ENCODE peak calls at places on chromosome 18, in nine cellular contexts. One of them, this sample, is unnamed.
A peak's percentile ranks its signal among the peaks of the same experiment; 100 is the strongest.

GRCh38 chr18:79368681-79369080 is 27.0 kb upstream of the NFATC1 start:
- DNase-seq in tibial nerve: no peak
- DNase-seq in body of pancreas: no peak
- DNase-seq in adrenal gland: no peak
- DNase-seq in GM23338: no peak
- DNase-seq in hepatocyte: no peak
- DNase-seq in HCT116: no peak
- DNase-seq in heart right ventricle: no peak
- DNase-seq in Peyer's patch: no peak
- DNase-seq in this sample: no peak

GRCh38 chr18:53819174-53819573 is 405.3 kb downstream of the MBD2 start:
- DNase-seq in tibial nerve: no peak
- DNase-seq in body of pancreas: no peak
- DNase-seq in adrenal gland: no peak
- DNase-seq in GM23338: no peak
- DNase-seq in hepatocyte: no peak
- DNase-seq in HCT116: no peak
- DNase-seq in heart right ventricle: no peak
- DNase-seq in Peyer's patch: no peak
- DNase-seq in this sample: no peak

GRCh38 chr18:33421225-33421624 is 19.3 kb downstream of the CCDC178 start:
- DNase-seq in tibial nerve: no peak
- DNase-seq in body of pancreas: no peak
- DNase-seq in adrenal gland: no peak
- DNase-seq in GM23338: no peak
- DNase-seq in hepatocyte: no peak
- DNase-seq in HCT116: no peak
- DNase-seq in heart right ventricle: no peak
- DNase-seq in Peyer's patch: no peak
- DNase-seq in this sample: no peak

GRCh38 chr18:57550510-57550909 is 36.0 kb downstream of the FECH start:
- DNase-seq in tibial nerve: no peak
- DNase-seq in body of pancreas: no peak
- DNase-seq in adrenal gland: no peak
- DNase-seq in GM23338: no peak
- DNase-seq in hepatocyte: no peak
- DNase-seq in HCT116: no peak
- DNase-seq in heart right ventricle: no peak
- DNase-seq in Peyer's patch: no peak
- DNase-seq in this sample: no peak

GRCh38 chr18:24659837-24660720 is 199.6 kb downstream of the HRH4 start:
- DNase-seq in tibial nerve: peak; percentile 29
- DNase-seq in body of pancreas: peak; percentile 29
- DNase-seq in adrenal gland: no peak
- DNase-seq in GM23338: no peak
- DNase-seq in hepatocyte: no peak
- DNase-seq in HCT116: no peak
- DNase-seq in heart right ventricle: peak; percentile 35
- DNase-seq in Peyer's patch: peak; percentile 62
- DNase-seq in this sample: peak; percentile 33

GRCh38 chr18:5890606-5891360 is 4.5 kb downstream of the TMEM200C start:
- DNase-seq in tibial nerve: no peak
- DNase-seq in body of pancreas: peak; percentile 41
- DNase-seq in adrenal gland: peak; percentile 62
- DNase-seq in GM23338: peak; percentile 83
- DNase-seq in hepatocyte: peak; percentile 78
- DNase-seq in HCT116: no peak
- DNase-seq in heart right ventricle: peak; percentile 46
- DNase-seq in Peyer's patch: peak; percentile 50
- DNase-seq in this sample: peak; percentile 44

GRCh38 chr18:46148810-46149209 is 44.6 kb downstream of the HAUS1 start:
- DNase-seq in tibial nerve: peak; percentile 76
- DNase-seq in body of pancreas: peak; percentile 42
- DNase-seq in adrenal gland: peak; percentile 31
- DNase-seq in GM23338: peak; percentile 96
- DNase-seq in hepatocyte: peak; percentile 75
- DNase-seq in HCT116: no peak
- DNase-seq in heart right ventricle: no peak
- DNase-seq in Peyer's patch: peak; percentile 77
- DNase-seq in this sample: peak; percentile 48

GRCh38 chr18:824179-824578 is 12.1 kb upstream of the YES1 start:
- DNase-seq in tibial nerve: no peak
- DNase-seq in body of pancreas: peak; percentile 27
- DNase-seq in adrenal gland: no peak
- DNase-seq in GM23338: no peak
- DNase-seq in hepatocyte: peak; percentile 46
- DNase-seq in HCT116: no peak
- DNase-seq in heart right ventricle: no peak
- DNase-seq in Peyer's patch: no peak
- DNase-seq in this sample: no peak

GRCh38 chr18:48002933-48003365 is 72.5 kb upstream of the SMAD2 start:
- DNase-seq in tibial nerve: no peak
- DNase-seq in body of pancreas: peak; percentile 81
- DNase-seq in adrenal gland: peak; percentile 96
- DNase-seq in GM23338: no peak
- DNase-seq in hepatocyte: no peak
- DNase-seq in HCT116: peak; percentile 77
- DNase-seq in heart right ventricle: peak; percentile 50
- DNase-seq in Peyer's patch: peak; percentile 80
- DNase-seq in this sample: peak; percentile 66

GRCh38 chr18:79439201-79440023 is 43.7 kb downstream of the NFATC1 start:
- DNase-seq in tibial nerve: peak; percentile 27
- DNase-seq in body of pancreas: no peak
- DNase-seq in adrenal gland: no peak
- DNase-seq in GM23338: no peak
- DNase-seq in hepatocyte: peak; percentile 56
- DNase-seq in HCT116: no peak
- DNase-seq in heart right ventricle: no peak
- DNase-seq in Peyer's patch: no peak
- DNase-seq in this sample: no peak

GRCh38 chr18:27887711-27888495 is 289.0 kb downstream of the CDH2 start:
- DNase-seq in tibial nerve: no peak
- DNase-seq in body of pancreas: no peak
- DNase-seq in adrenal gland: no peak
- DNase-seq in GM23338: no peak
- DNase-seq in hepatocyte: no peak
- DNase-seq in HCT116: no peak
- DNase-seq in heart right ventricle: no peak
- DNase-seq in Peyer's patch: no peak
- DNase-seq in this sample: no peak

GRCh38 chr18:48828713-48829442 is 121.9 kb downstream of the SMAD7 start:
- DNase-seq in tibial nerve: no peak
- DNase-seq in body of pancreas: no peak
- DNase-seq in adrenal gland: no peak
- DNase-seq in GM23338: no peak
- DNase-seq in hepatocyte: peak; percentile 69
- DNase-seq in HCT116: no peak
- DNase-seq in heart right ventricle: no peak
- DNase-seq in Peyer's patch: peak; percentile 44
- DNase-seq in this sample: no peak

GRCh38 chr18:13381907-13382682 is 163.5 kb downstream of the LDLRAD4 start:
- DNase-seq in tibial nerve: peak; percentile 55
- DNase-seq in body of pancreas: peak; percentile 72
- DNase-seq in adrenal gland: peak; percentile 60
- DNase-seq in GM23338: no peak
- DNase-seq in hepatocyte: no peak
- DNase-seq in HCT116: no peak
- DNase-seq in heart right ventricle: peak; percentile 69
- DNase-seq in Peyer's patch: peak; percentile 76
- DNase-seq in this sample: peak; percentile 81

GRCh38 chr18:23530195-23530594 is 26.9 kb downstream of the RMC1 start:
- DNase-seq in tibial nerve: no peak
- DNase-seq in body of pancreas: no peak
- DNase-seq in adrenal gland: no peak
- DNase-seq in GM23338: no peak
- DNase-seq in hepatocyte: no peak
- DNase-seq in HCT116: no peak
- DNase-seq in heart right ventricle: no peak
- DNase-seq in Peyer's patch: no peak
- DNase-seq in this sample: no peak

GRCh38 chr18:449374-449773 is 51.1 kb downstream of the COLEC12 start:
- DNase-seq in tibial nerve: no peak
- DNase-seq in body of pancreas: peak; percentile 77
- DNase-seq in adrenal gland: no peak
- DNase-seq in GM23338: peak; percentile 47
- DNase-seq in hepatocyte: peak; percentile 39
- DNase-seq in HCT116: peak; percentile 35
- DNase-seq in heart right ventricle: no peak
- DNase-seq in Peyer's patch: no peak
- DNase-seq in this sample: no peak

GRCh38 chr18:76491436-76491800 is 3.6 kb downstream of the ZNF516 start:
- DNase-seq in tibial nerve: peak; percentile 76
- DNase-seq in body of pancreas: peak; percentile 81
- DNase-seq in adrenal gland: peak; percentile 81
- DNase-seq in GM23338: peak; percentile 77
- DNase-seq in hepatocyte: peak; percentile 91
- DNase-seq in HCT116: no peak
- DNase-seq in heart right ventricle: peak; percentile 79
- DNase-seq in Peyer's patch: peak; percentile 86
- DNase-seq in this sample: peak; percentile 69

GRCh38 chr18:76490701-76491171 is 4.3 kb downstream of the ZNF516 start:
- DNase-seq in tibial nerve: peak; percentile 44
- DNase-seq in body of pancreas: peak; percentile 83
- DNase-seq in adrenal gland: peak; percentile 52
- DNase-seq in GM23338: peak; percentile 66
- DNase-seq in hepatocyte: peak; percentile 77
- DNase-seq in HCT116: no peak
- DNase-seq in heart right ventricle: peak; percentile 33
- DNase-seq in Peyer's patch: peak; percentile 79
- DNase-seq in this sample: peak; percentile 72

GRCh38 chr18:76489081-76489480 is 6.0 kb downstream of the ZNF516 start:
- DNase-seq in tibial nerve: no peak
- DNase-seq in body of pancreas: no peak
- DNase-seq in adrenal gland: no peak
- DNase-seq in GM23338: no peak
- DNase-seq in hepatocyte: no peak
- DNase-seq in HCT116: no peak
- DNase-seq in heart right ventricle: no peak
- DNase-seq in Peyer's patch: no peak
- DNase-seq in this sample: no peak

GRCh38 chr18:76488190-76488589 is 6.9 kb downstream of the ZNF516 start:
- DNase-seq in tibial nerve: no peak
- DNase-seq in body of pancreas: no peak
- DNase-seq in adrenal gland: no peak
- DNase-seq in GM23338: peak; percentile 15
- DNase-seq in hepatocyte: no peak
- DNase-seq in HCT116: no peak
- DNase-seq in heart right ventricle: no peak
- DNase-seq in Peyer's patch: no peak
- DNase-seq in this sample: no peak

GRCh38 chr18:76490040-76490439 is 5.0 kb downstream of the ZNF516 start:
- DNase-seq in tibial nerve: no peak
- DNase-seq in body of pancreas: no peak
- DNase-seq in adrenal gland: no peak
- DNase-seq in GM23338: no peak
- DNase-seq in hepatocyte: no peak
- DNase-seq in HCT116: no peak
- DNase-seq in heart right ventricle: no peak
- DNase-seq in Peyer's patch: no peak
- DNase-seq in this sample: no peak
- H3K4me1 ChIP-seq in tibial nerve: peaks cover 7% of the 10 kb centered on the region
- H3K4me1 ChIP-seq in body of pancreas: peaks cover 35% of the 10 kb centered on the region
- H3K4me1 ChIP-seq in adrenal gland: peaks cover 37% of the 10 kb centered on the region
- H3K4me1 ChIP-seq in GM23338: peaks cover 48% of the 10 kb centered on the region
- H3K4me1 ChIP-seq in hepatocyte: peaks cover 32% of the 10 kb centered on the region
- H3K4me1 ChIP-seq in HCT116: no peaks in the 10 kb centered on the region
- H3K4me1 ChIP-seq in heart right ventricle: peaks cover 41% of the 10 kb centered on the region
- H3K4me1 ChIP-seq in Peyer's patch: no peaks in the 10 kb centered on the region
- H3K4me1 ChIP-seq in this sample: peaks cover 2% of the 10 kb centered on the region

DNA sequence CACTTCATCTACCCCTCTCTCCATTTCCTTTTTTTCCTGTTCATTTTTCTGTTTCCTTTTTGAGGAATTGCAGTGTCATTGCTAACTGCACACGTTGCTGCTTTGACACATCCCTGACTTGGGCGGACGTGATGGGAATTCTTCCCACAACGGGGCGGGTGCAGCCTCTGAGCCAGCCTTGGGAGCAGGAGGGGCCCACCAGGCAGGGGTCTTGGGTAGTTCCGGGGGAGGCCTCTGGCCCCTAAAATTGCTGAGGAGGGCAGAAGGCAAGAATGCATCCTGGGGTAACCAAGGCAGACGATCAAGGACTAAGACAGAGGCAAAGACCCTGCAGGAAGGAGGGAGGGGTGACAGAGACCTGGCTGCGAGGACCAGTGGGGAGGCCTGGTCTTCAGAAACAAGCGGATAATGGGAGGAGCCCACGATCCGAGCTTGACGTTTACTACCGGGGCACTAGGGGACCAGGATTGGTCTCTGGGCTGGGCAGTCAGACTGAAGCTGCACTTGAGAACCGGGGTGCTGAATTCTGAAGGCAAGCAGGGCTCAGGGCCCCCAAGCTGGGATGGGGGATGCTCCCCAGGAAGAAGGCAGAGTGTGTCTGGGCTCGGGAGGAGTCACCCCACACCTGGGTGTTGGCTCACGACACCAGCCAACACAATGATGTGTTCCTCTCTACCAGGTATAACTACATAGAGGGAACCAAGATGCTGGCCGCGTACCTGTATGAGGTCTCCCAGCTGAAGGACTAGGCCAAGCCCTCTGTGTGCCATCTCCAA is 14.8 kb upstream of the CNDP1 start:
- DNase-seq in tibial nerve: no peak
- DNase-seq in body of pancreas: no peak
- DNase-seq in adrenal gland: no peak
- DNase-seq in GM23338: no peak
- DNase-seq in hepatocyte: no peak
- DNase-seq in HCT116: no peak
- DNase-seq in heart right ventricle: no peak
- DNase-seq in Peyer's patch: no peak
- DNase-seq in this sample: no peak
- H3K36me3 ChIP-seq in tibial nerve: no peaks in the 10 kb centered on the region
- H3K36me3 ChIP-seq in body of pancreas: peaks cover 33% of the 10 kb centered on the region
- H3K36me3 ChIP-seq in adrenal gland: no peaks in the 10 kb centered on the region
- H3K36me3 ChIP-seq in GM23338: peaks cover 6% of the 10 kb centered on the region
- H3K36me3 ChIP-seq in hepatocyte: no peaks in the 10 kb centered on the region
- H3K36me3 ChIP-seq in HCT116: peaks cover 6% of the 10 kb centered on the region
- H3K36me3 ChIP-seq in heart right ventricle: no peaks in the 10 kb centered on the region
- H3K36me3 ChIP-seq in Peyer's patch: no peaks in the 10 kb centered on the region
- H3K36me3 ChIP-seq in this sample: peaks cover 31% of the 10 kb centered on the region

DNA sequence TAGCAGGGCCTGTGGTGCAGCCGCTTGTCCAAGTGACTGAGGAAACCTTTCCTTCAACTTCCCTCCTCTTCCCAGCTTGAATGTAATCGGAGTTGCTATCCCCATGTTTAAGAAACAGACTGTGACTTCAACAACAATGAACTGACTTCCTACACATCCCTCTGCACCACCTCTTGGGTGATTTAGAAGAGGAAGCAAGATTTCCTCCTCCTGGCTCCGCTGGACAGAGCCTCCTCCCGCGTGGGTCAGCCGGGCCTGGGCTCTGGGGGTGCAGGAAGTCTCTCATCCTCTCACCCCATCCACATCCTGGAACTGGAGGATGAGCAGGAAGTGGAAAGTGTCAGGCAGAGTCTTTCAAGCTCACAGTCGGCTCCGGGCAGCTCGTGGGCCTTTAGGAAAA is 84.3 kb downstream of the GATA6 start:
- DNase-seq in tibial nerve: no peak
- DNase-seq in body of pancreas: no peak
- DNase-seq in adrenal gland: peak; percentile 28
- DNase-seq in GM23338: peak; percentile 6
- DNase-seq in hepatocyte: no peak
- DNase-seq in HCT116: no peak
- DNase-seq in heart right ventricle: no peak
- DNase-seq in Peyer's patch: no peak
- DNase-seq in this sample: no peak
- H3K27ac ChIP-seq in tibial nerve: no peak overlapping the region
- H3K27ac ChIP-seq in body of pancreas: no peak overlapping the region
- H3K27ac ChIP-seq in adrenal gland: no peak overlapping the region
- H3K27ac ChIP-seq in GM23338: no peak overlapping the region
- H3K27ac ChIP-seq in hepatocyte: no peak overlapping the region
- H3K27ac ChIP-seq in HCT116: no peak overlapping the region
- H3K27ac ChIP-seq in heart right ventricle: peak overlapping the region; percentile 55
- H3K27ac ChIP-seq in Peyer's patch: no peak overlapping the region
- H3K27ac ChIP-seq in this sample: no peak overlapping the region

GRCh38 chr18:44792456-44793080 is 111.9 kb downstream of the SETBP1 start:
- DNase-seq in tibial nerve: no peak
- DNase-seq in body of pancreas: no peak
- DNase-seq in adrenal gland: no peak
- DNase-seq in GM23338: no peak
- DNase-seq in hepatocyte: no peak
- DNase-seq in HCT116: no peak
- DNase-seq in heart right ventricle: peak; percentile 9
- DNase-seq in Peyer's patch: no peak
- DNase-seq in this sample: no peak
- H3K4me1 ChIP-seq in tibial nerve: no peaks in the 10 kb centered on the region
- H3K4me1 ChIP-seq in body of pancreas: peaks cover 68% of the 10 kb centered on the region
- H3K4me1 ChIP-seq in adrenal gland: peaks cover 12% of the 10 kb centered on the region
- H3K4me1 ChIP-seq in GM23338: peaks cover 8% of the 10 kb centered on the region
- H3K4me1 ChIP-seq in hepatocyte: peaks cover 63% of the 10 kb centered on the region
- H3K4me1 ChIP-seq in HCT116: no peaks in the 10 kb centered on the region
- H3K4me1 ChIP-seq in heart right ventricle: peaks cover 46% of the 10 kb centered on the region
- H3K4me1 ChIP-seq in Peyer's patch: no peaks in the 10 kb centered on the region
- H3K4me1 ChIP-seq in this sample: peaks cover 8% of the 10 kb centered on the region